ENCODE peak calls at places on chromosomes 6 and 20, in four cellular contexts. D, M, V and T are unnamed samples.

GRCh38 chr6:74939309-74939708 is 266.5 kb downstream of the COL12A1 start:
- DNase-seq in D (peak), M (no peak), V (no peak), T (no peak)

GRCh38 chr20:93641-94040 is 6.2 kb downstream of the DEFB125 start:
- DNase-seq in D (no peak), M (no peak), V (no peak), T (no peak)

GRCh38 chr6:381742-382461 is 9.7 kb upstream of the IRF4 start:
- DNase-seq in D (no peak), M (no peak), V (no peak), T (no peak)

GRCh38 chr20:34301587-34302311 is 1.4 kb downstream of the AHCY start:
- DNase-seq in D (no peak), M (no peak), V (no peak), T (no peak)

GRCh38 chr20:22768779-22769178 is 184.4 kb upstream of the FOXA2 start:
- DNase-seq in D (no peak), M (no peak), V (no peak), T (no peak)

GRCh38 chr6:90431521-90432407 is 135.1 kb upstream of the BACH2 start:
- DNase-seq in D (no peak), M (no peak), V (no peak), T (no peak)

GRCh38 chr6:163566056-163566455 is 151.5 kb downstream of the QKI start:
- DNase-seq in D (no peak), M (no peak), V (no peak), T (no peak)

GRCh38 chr20:4713401-4713800 is 8.3 kb upstream of the PRND start:
- DNase-seq in D (peak), M (peak), V (no peak), T (no peak)

GRCh38 chr20:50663095-50663821 is 28.1 kb downstream of the RIPOR3 start:
- DNase-seq in D (peak), M (no peak), V (no peak), T (no peak)

GRCh38 chr20:41228858-41229257 is 88.7 kb downstream of the ZHX3 start:
- DNase-seq in D (no peak), M (no peak), V (no peak), T (no peak)

GRCh38 chr6:69416739-69417138 is 380.1 kb downstream of the LMBRD1 start:
- DNase-seq in D (no peak), M (no peak), V (no peak), T (no peak)

GRCh38 chr20:17625246-17626051 is 55.6 kb downstream of the DSTN start:
- DNase-seq in D (no peak), M (no peak), V (no peak), T (no peak)

GRCh38 chr6:39471954-39472659 is 149.6 kb upstream of the KCNK16 start:
- DNase-seq in D (no peak), M (no peak), V (no peak), T (no peak)

GRCh38 chr20:49559411-49560081 is 8.4 kb downstream of the PTGIS start:
- DNase-seq in D (no peak), M (peak), V (no peak), T (no peak)

GRCh38 chr6:165181951-165182414 is 127.4 kb downstream of the C6orf118 start:
- DNase-seq in D (peak), M (no peak), V (no peak), T (no peak)

GRCh38 chr6:53119772-53120409 is 28.8 kb downstream of the GCM1 start:
- DNase-seq in D (peak), M (no peak), V (no peak), T (no peak)

GRCh38 chr20:59032713-59033059 is 551 bp upstream of the ATP5F1E start:
- DNase-seq in D (no peak), M (no peak), V (no peak), T (no peak)

GRCh38 chr6:33610057-33610456 is 11.1 kb upstream of the ITPR3 start:
- DNase-seq in D (no peak), M (no peak), V (no peak), T (no peak)

GRCh38 chr6:125944434-125944816 is 12.1 kb upstream of the HINT3 start:
- DNase-seq in D (peak), M (peak), V (no peak), T (no peak)

DNA sequence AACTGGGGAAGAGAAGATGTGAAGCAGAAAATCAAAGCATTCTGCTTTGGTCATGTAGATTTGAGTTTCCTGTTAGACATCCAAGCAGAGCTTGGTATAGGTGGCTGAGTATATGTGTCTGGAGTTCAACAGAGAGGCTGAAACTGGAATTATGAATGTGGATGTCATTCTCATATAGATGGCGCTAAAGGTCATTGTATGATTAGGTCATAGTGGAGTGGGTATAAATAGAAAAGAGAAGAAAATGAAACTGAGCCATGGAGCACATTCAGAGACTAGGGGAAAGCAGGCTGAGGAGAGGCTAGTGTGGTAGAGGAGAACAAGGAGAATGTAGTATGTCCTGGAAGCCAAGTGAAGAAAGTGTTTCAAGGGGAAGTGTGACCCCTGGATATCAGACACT is 295.6 kb upstream of the PLN start:
- DNase-seq in D (no peak), M (no peak), V (no peak), T (no peak)
- TF ChIP-seq CTCF in D (no peak), M (no peak), V (no peak), T (no peak)

DNA sequence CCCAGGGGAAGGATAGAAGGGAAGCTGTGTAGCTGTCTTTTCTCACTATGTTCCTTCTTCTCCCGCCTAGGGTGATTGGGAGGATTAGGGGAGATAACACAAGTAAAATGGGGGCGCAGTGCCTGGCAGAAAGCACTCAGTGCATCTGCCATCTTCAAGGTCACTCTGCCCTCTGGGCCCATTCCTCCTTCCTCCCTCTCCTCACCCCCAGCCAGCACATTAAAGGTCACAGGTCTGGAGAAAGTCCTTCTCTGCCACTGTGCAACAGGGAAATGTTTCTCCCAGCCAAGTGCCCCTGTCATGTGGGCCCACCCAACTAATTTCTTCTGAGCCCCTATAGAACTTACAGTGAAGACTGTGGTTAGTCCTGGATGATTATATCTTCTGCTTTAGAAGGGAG is 45.8 kb downstream of the CLIC5 start:
- DNase-seq in D (no peak), M (no peak), V (no peak), T (no peak)
- TF ChIP-seq CTCF in D (no peak), M (no peak), V (no peak), T (no peak)

GRCh38 chr6:131082335-131082734 is 19.3 kb upstream of the EPB41L2 start:
- DNase-seq in D (no peak), M (no peak), V (no peak), T (no peak)

GRCh38 chr6:131080084-131080483 is 17.0 kb upstream of the EPB41L2 start:
- DNase-seq in D (no peak), M (no peak), V (no peak), T (no peak)

GRCh38 chr6:131083687-131084086 is 20.6 kb upstream of the EPB41L2 start:
- DNase-seq in D (no peak), M (no peak), V (no peak), T (no peak)

GRCh38 chr6:131084982-131085381 is 21.9 kb upstream of the EPB41L2 start:
- DNase-seq in D (no peak), M (no peak), V (no peak), T (no peak)
- TF ChIP-seq CTCF in D (no peak), M (no peak), V (no peak), T (no peak)

GRCh38 chr6:93021235-93021909 is 398.0 kb downstream of the EPHA7 start:
- DNase-seq in D (no peak), M (no peak), V (no peak), T (no peak)

GRCh38 chr6:93017626-93018025 is 401.7 kb downstream of the EPHA7 start:
- DNase-seq in D (no peak), M (no peak), V (no peak), T (no peak)

GRCh38 chr6:93013054-93013453 is 406.3 kb downstream of the EPHA7 start:
- DNase-seq in D (no peak), M (no peak), V (no peak), T (no peak)

DNA sequence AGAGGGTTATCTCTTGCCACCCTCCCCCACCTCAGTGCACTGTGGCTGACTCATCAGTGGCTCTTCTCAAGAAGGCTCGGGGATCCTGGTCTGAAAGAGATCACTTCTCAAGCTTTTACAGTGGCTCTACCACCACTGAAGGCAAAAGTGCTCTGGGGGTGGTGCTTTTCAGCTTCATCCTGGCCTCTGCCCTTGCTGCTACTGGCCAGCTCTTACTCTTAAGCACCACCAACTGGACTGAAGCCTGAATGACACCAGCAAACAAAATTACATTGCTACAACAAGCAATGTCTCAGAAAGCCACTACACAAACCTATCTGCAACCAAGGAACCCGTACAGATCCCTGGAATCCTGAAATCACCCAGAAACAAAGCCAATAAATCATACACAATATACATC is 402.1 kb downstream of the EPHA7 start:
- DNase-seq in D (no peak), M (no peak), V (no peak), T (no peak)
- TF ChIP-seq CTCF in D (no peak), M (no peak), V (peak), T (peak)

GRCh38 chr6:124798942-124799496 is 163.2 kb upstream of the RNF217 start:
- DNase-seq in D (no peak), M (no peak), V (no peak), T (no peak)
- TF ChIP-seq CTCF in D (peak), M (no peak), V (peak), T (no peak)